ENCODE peak calls at places on chromosomes 13 and 19, in four cellular contexts. C, F, V and W are unnamed samples.

GRCh38 chr19:41893899-41894298 is 10.9 kb downstream of the ARHGEF1 start:
- DNase-seq in C (no peak), F (no peak), V (no peak), W (peak)

GRCh38 chr19:15680923-15681322 is 8.0 kb downstream of the CYP4F12 start:
- DNase-seq in C (no peak), F (no peak), V (no peak), W (no peak)

GRCh38 chr19:40228863-40229262 is 2.4 kb upstream of the CCNP start:
- DNase-seq in C (no peak), F (no peak), V (no peak), W (no peak)

GRCh38 chr13:30963794-30964193 is 31.3 kb downstream of the TEX26 start:
- DNase-seq in C (no peak), F (no peak), V (no peak), W (peak)

GRCh38 chr13:49110122-49110831 is 109.9 kb upstream of the MLNR start:
- DNase-seq in C (peak), F (peak), V (peak), W (peak)

GRCh38 chr19:17648786-17649185 is 39.4 kb downstream of the UNC13A start:
- DNase-seq in C (no peak), F (no peak), V (no peak), W (no peak)

GRCh38 chr19:10566658-10567410 is 1.0 kb upstream of the KRI1 start:
- DNase-seq in C (no peak), F (no peak), V (no peak), W (no peak)

GRCh38 chr19:41866284-41866683 is 6.2 kb downstream of the RPS19 start:
- DNase-seq in C (no peak), F (no peak), V (no peak), W (no peak)

GRCh38 chr19:2064395-2064787 is 13.3 kb upstream of the MKNK2 start:
- DNase-seq in C (no peak), F (peak), V (no peak), W (no peak)

GRCh38 chr19:29624489-29625210 is 18.6 kb downstream of the POP4 start:
- DNase-seq in C (no peak), F (peak), V (no peak), W (no peak)

GRCh38 chr19:343941-344624 is 513 bp downstream of the MIER2 start:
- DNase-seq in C (no peak), F (peak), V (peak), W (no peak)